ENCODE peak calls at places on chromosomes 12 and 14, in nine cellular contexts. V is CD8-positive, alpha-beta memory T cell; T is RWPE1; J is esophagus squamous epithelium; X is colonic mucosa; R is endothelial cell of umbilical vein; W is heart right ventricle; C is CD8-positive, alpha-beta T cell; D is body of pancreas. Y is an unnamed sample.

GRCh38 chr12:14256139-14256538 is 109.3 kb upstream of the ATF7IP start:
- DNase-seq in R (peak; percentile 56), D (no peak), X (no peak), C (peak; percentile 43), V (peak; percentile 9), W (no peak), T (no peak), J (no peak), Y (no peak)

GRCh38 chr14:101476258-101476930 is 84.9 kb upstream of the DIO3 start:
- DNase-seq in W (no peak), C (no peak), D (peak; percentile 74), X (peak; percentile 57), T (no peak), V (no peak), J (no peak), R (no peak), Y (no peak)

GRCh38 chr12:70154960-70155589 is 88.2 kb upstream of the CNOT2 start:
- DNase-seq in R (no peak), W (no peak), C (no peak), V (no peak), D (no peak), J (no peak), X (no peak), T (no peak), Y (peak; percentile 4)

GRCh38 chr12:116282371-116283286 is 5.1 kb upstream of the MED13L start:
- DNase-seq in C (no peak), X (no peak), J (no peak), V (no peak), T (no peak), W (no peak), R (no peak), D (no peak), Y (no peak)

GRCh38 chr12:58564721-58565120 is 355.6 kb downstream of the LRIG3 start:
- DNase-seq in T (no peak), X (no peak), C (no peak), D (no peak), R (no peak), V (no peak), W (no peak), J (no peak), Y (peak; percentile 11)

GRCh38 chr14:69358233-69358963 is 39.7 kb downstream of the ERH start:
- DNase-seq in X (no peak), D (no peak), T (no peak), R (no peak), C (no peak), J (no peak), V (no peak), W (no peak), Y (no peak)

GRCh38 chr12:116735951-116736599 is 1.8 kb downstream of the SPRING1 start:
- DNase-seq in X (peak; percentile 69), W (no peak), D (peak; percentile 37), J (no peak), R (no peak), V (no peak), C (no peak), T (no peak), Y (no peak)

GRCh38 chr14:43765474-43765873 is 741.6 kb downstream of the FSCB start:
- DNase-seq in W (no peak), V (no peak), J (no peak), D (no peak), T (no peak), C (no peak), R (no peak), X (no peak), Y (no peak)

GRCh38 chr12:2605301-2605700 is 189.5 kb upstream of the FKBP4 start:
- DNase-seq in V (no peak), W (no peak), X (no peak), T (no peak), J (no peak), D (no peak), R (no peak), C (no peak), Y (no peak)

GRCh38 chr14:45028107-45028626 is 55.7 kb upstream of the PRPF39 start:
- DNase-seq in X (no peak), C (no peak), J (no peak), D (no peak), T (no peak), V (no peak), W (no peak), R (no peak), Y (no peak)

DNA sequence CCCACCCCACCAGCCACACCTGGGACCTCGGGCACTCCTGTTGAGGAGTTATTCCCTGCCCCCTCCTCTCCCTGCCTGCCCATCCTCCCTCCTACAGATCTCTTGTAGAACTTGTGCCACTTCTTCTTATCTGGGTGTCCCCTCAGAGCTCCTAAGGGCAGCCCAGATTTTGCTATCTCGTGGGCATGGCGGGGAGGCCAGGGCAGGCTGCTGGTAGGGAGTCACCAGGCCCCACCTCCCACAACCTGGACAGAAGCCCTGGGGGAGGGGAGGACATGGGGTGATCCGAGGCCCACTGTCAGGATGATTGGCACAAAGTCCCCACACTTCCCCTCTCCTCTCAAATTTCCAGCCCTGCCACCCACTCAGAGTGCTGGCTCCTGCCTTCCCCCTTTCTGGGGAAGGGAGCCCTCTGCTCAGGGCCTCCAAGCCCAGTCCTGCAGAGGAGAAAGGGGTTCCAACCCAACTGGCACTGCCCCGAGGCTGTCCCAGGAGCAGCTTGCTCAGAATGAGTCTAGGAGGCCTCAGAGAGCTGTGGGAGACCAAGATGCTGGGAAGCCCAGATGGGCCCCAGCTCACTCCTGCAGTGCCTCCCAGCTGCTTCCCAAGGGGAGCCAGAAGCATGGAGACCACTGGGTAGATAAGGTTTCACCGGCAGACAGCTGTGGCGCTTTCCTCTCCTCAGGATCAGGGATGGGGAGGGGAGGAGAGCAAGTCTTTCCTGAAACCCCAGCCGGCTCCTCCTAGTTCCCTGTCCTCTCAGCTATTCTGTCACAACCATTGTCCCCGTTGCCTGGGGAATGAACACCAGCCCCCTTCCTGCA is 82.8 kb downstream of the B4GALNT3 start:
- DNase-seq in J (no peak), V (no peak), T (no peak), X (no peak), C (no peak), W (no peak), R (no peak), D (no peak), Y (peak; percentile 55)
- H3K27ac ChIP-seq in J (no peak overlapping the region), V (no peak overlapping the region), T (no peak overlapping the region), X (no peak overlapping the region), C (no peak overlapping the region), W (peak overlapping the region; percentile 30), R (no peak overlapping the region), D (no peak overlapping the region), Y (peak overlapping the region; percentile 66)

GRCh38 chr12:49400304-49400703 is 33.0 kb downstream of the SPATS2 start:
- DNase-seq in J (no peak), T (no peak), R (no peak), W (no peak), V (no peak), C (no peak), X (no peak), D (no peak), Y (no peak)
- H3K27ac ChIP-seq in J (no peak overlapping the region), T (no peak overlapping the region), R (no peak overlapping the region), W (no peak overlapping the region), V (no peak overlapping the region), C (no peak overlapping the region), X (no peak overlapping the region), D (no peak overlapping the region), Y (no peak overlapping the region)

GRCh38 chr14:105473033-105473676 is 1.5 kb upstream of the CRIP2 start:
- DNase-seq in C (no peak), W (peak; percentile 45), T (no peak), V (no peak), R (no peak), X (no peak), D (no peak), J (no peak), Y (no peak)
- H3K27ac ChIP-seq in C (no peak overlapping the region), W (peak overlapping the region; percentile 100), T (peak overlapping the region; percentile 100), V (peak overlapping the region; percentile 38), R (peak overlapping the region; percentile 38), X (no peak overlapping the region), D (peak overlapping the region; percentile 34), J (peak overlapping the region; percentile 90), Y (peak overlapping the region; percentile 98)

GRCh38 chr12:98420403-98420800 is 95.0 kb upstream of the TMPO start:
- DNase-seq in C (no peak), T (no peak), J (no peak), V (no peak), W (no peak), X (no peak), R (no peak), D (no peak), Y (no peak)
- H3K27ac ChIP-seq in C (no peak overlapping the region), T (peak overlapping the region; percentile 69), J (no peak overlapping the region), V (no peak overlapping the region), W (no peak overlapping the region), X (no peak overlapping the region), R (no peak overlapping the region), D (no peak overlapping the region), Y (no peak overlapping the region)

GRCh38 chr12:77062846-77063461 is 2.4 kb downstream of the E2F7 start:
- DNase-seq in J (no peak), W (peak; percentile 37), T (no peak), V (no peak), R (peak; percentile 70), D (no peak), X (no peak), C (no peak), Y (peak; percentile 84)

GRCh38 chr12:77060883-77061240 is 4.5 kb downstream of the E2F7 start:
- DNase-seq in T (no peak), D (no peak), C (no peak), J (no peak), W (no peak), V (no peak), R (no peak), X (no peak), Y (no peak)

GRCh38 chr12:77064891-77065360 is 443 bp downstream of the E2F7 start:
- DNase-seq in X (no peak), T (peak; percentile 52), W (no peak), C (peak; percentile 2), V (no peak), J (no peak), R (no peak), D (no peak), Y (no peak)

GRCh38 chr12:77060136-77060882 is 5.1 kb downstream of the E2F7 start:
- DNase-seq in J (no peak), V (no peak), X (no peak), D (no peak), W (no peak), R (no peak), C (no peak), T (no peak), Y (no peak)

DNA sequence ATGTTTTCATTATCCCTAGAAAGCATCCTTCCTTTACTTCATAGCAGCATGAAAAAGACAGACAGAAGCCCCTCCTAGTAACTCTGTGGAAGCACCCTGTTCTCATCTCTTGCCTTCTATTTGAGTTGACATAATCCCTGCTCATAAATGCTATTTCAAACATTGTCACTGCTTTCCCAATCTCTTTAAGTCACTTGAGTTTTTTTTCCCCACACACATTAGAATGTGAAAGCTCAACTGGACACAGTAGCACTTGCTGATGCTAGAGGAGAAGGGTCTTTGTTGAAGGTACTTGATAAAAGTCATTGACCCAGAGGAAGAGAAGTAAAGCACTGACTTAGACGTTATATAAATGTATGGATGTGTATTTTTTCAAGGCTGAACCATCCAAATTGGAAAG is 3.0 kb downstream of the E2F7 start:
- DNase-seq in C (no peak), R (no peak), D (no peak), V (no peak), T (no peak), X (no peak), W (no peak), J (no peak), Y (peak; percentile 2)
- H3K27ac ChIP-seq in C (no peak overlapping the region), R (peak overlapping the region; percentile 61), D (no peak overlapping the region), V (no peak overlapping the region), T (no peak overlapping the region), X (no peak overlapping the region), W (no peak overlapping the region), J (no peak overlapping the region), Y (no peak overlapping the region)

Y was measured in cardiac muscle cell.